ENCODE peak calls at places on chromosomes 3 and 15, in seven cellular contexts. S is activated CD4-positive, alpha-beta memory T cell treated with anti-CD3 and anti-CD28 coated beads for 36 hours; V is iPS-NIHi11; M is GM04503; Q is psoas muscle; R is NCI-H2029; E is Daoy. F is an unnamed sample.

GRCh38 chr3:129121016-129121791 is 400 bp downstream of the RAB43 start:
- DNase-seq in V (no peak), Q (peak), M (no peak), S (peak), E (peak), R (no peak), F (peak)

GRCh38 chr3:128053614-128054013 is 1.4 kb downstream of the SEC61A1 start:
- DNase-seq in E (no peak), Q (no peak), S (no peak), M (no peak), R (no peak), V (no peak), F (no peak)

GRCh38 chr3:189232790-189233189 is 61.0 kb downstream of the TPRG1 start:
- DNase-seq in V (no peak), R (no peak), M (no peak), S (no peak), E (no peak), Q (no peak), F (no peak)

GRCh38 chr15:78879517-78880241 is 7.0 kb downstream of the MORF4L1 start:
- DNase-seq in Q (no peak), S (no peak), E (no peak), V (no peak), R (no peak), M (no peak), F (no peak)

GRCh38 chr15:85504739-85505676 is 124.6 kb downstream of the AKAP13 start:
- DNase-seq in R (no peak), Q (no peak), M (no peak), S (peak), E (peak), V (peak), F (no peak)

GRCh38 chr3:66593978-66594377 is 93.2 kb upstream of the LRIG1 start:
- DNase-seq in R (no peak), V (no peak), Q (no peak), M (peak), S (no peak), E (peak), F (no peak)

GRCh38 chr3:152071924-152072323 is 196.8 kb upstream of the MBNL1 start:
- DNase-seq in E (peak), V (peak), M (no peak), R (no peak), S (no peak), Q (no peak), F (peak)

GRCh38 chr15:86915811-86916331 is 836.2 kb downstream of the AGBL1 start:
- DNase-seq in V (peak), S (no peak), E (peak), Q (no peak), R (no peak), M (peak), F (no peak)

GRCh38 chr3:100124116-100124767 is 9.9 kb upstream of the FILIP1L start:
- DNase-seq in M (no peak), E (no peak), V (no peak), Q (peak), S (no peak), R (no peak), F (no peak)

GRCh38 chr3:191339313-191339917 is 9.1 kb upstream of the UTS2B start:
- DNase-seq in E (no peak), V (no peak), R (no peak), Q (no peak), S (no peak), M (no peak), F (no peak)

GRCh38 chr15:67063689-67064606 is 1.5 kb upstream of the SMAD3 start:
- DNase-seq in Q (peak), E (no peak), M (no peak), R (peak), S (peak), V (peak), F (no peak)

GRCh38 chr3:13353936-13354542 is 66.1 kb downstream of the NUP210 start:
- DNase-seq in M (no peak), S (no peak), V (no peak), E (no peak), Q (no peak), R (no peak), F (no peak)

GRCh38 chr3:61997112-61997511 is 376.2 kb downstream of the FEZF2 start:
- DNase-seq in R (no peak), E (no peak), M (no peak), Q (no peak), V (no peak), S (no peak), F (peak)

GRCh38 chr3:64295594-64295993 is 70.3 kb upstream of the PRICKLE2 start:
- DNase-seq in R (no peak), S (no peak), V (no peak), Q (no peak), E (peak), M (peak), F (no peak)

GRCh38 chr15:35271371-35272043 is 186.4 kb upstream of the NANOGP8 start:
- DNase-seq in R (no peak), Q (no peak), S (no peak), M (no peak), V (no peak), E (no peak), F (no peak)

GRCh38 chr15:69782809-69783208 is 314.9 kb downstream of the TLE3 start:
- DNase-seq in S (peak), R (no peak), E (no peak), M (no peak), Q (no peak), V (no peak), F (peak)

F was measured in D341Med.